ENCODE peak calls at places on chromosome 15, in ten cellular contexts. U, Q, E, V, G, X, Z, F, K and M are unnamed samples.

GRCh38 chr15:96348112-96349027 is 17.9 kb downstream of the NR2F2 start:
- DNase-seq in Q (no peak), K (no peak), V (no peak), G (no peak), Z (no peak), U (no peak), F (no peak), E (no peak), X (no peak), M (no peak)

GRCh38 chr15:56963719-56964118 is 45.3 kb downstream of the TCF12 start:
- DNase-seq in F (no peak), V (no peak), Z (no peak), X (no peak), G (no peak), U (no peak), E (no peak), K (no peak), Q (no peak), M (no peak)

GRCh38 chr15:31077981-31078380 is 23.5 kb downstream of the TRPM1 start:
- DNase-seq in E (no peak), K (no peak), X (no peak), Z (no peak), Q (no peak), G (no peak), V (no peak), U (no peak), F (no peak), M (no peak)

GRCh38 chr15:42057744-42058646 is 36.4 kb downstream of the PLA2G4D start:
- DNase-seq in G (no peak), F (no peak), Q (no peak), K (no peak), Z (peak), U (no peak), E (no peak), X (no peak), V (peak), M (no peak)

GRCh38 chr15:77352932-77353331 is 67.0 kb downstream of the PEAK1 start:
- DNase-seq in F (no peak), G (no peak), Q (no peak), Z (no peak), U (no peak), V (no peak), E (no peak), X (peak), K (no peak), M (no peak)

GRCh38 chr15:31278056-31278445 is 48.6 kb upstream of the KLF13 start:
- DNase-seq in V (peak), F (peak), K (no peak), Q (no peak), U (no peak), E (no peak), G (no peak), X (no peak), Z (peak), M (peak)

GRCh38 chr15:40249477-40250303 is 10.8 kb downstream of the PAK6 start:
- DNase-seq in K (no peak), Z (peak), X (peak), F (no peak), U (no peak), G (no peak), V (no peak), E (no peak), Q (no peak), M (peak)

GRCh38 chr15:70589221-70589620 is 174.1 kb downstream of the UACA start:
- DNase-seq in X (peak), Z (no peak), F (no peak), Q (no peak), U (no peak), G (no peak), K (no peak), V (peak), E (no peak), M (no peak)

GRCh38 chr15:96209285-96209735 is 121.2 kb upstream of the NR2F2 start:
- DNase-seq in Q (no peak), K (no peak), Z (no peak), F (peak), V (no peak), U (no peak), E (no peak), G (no peak), X (no peak), M (no peak)

GRCh38 chr15:99251436-99251821 is at the start of gene LRRC28:
- DNase-seq in V (no peak), Z (no peak), E (no peak), Q (no peak), U (no peak), X (no peak), K (no peak), F (no peak), G (no peak), M (no peak)
- TF ChIP-seq POLR2A in V (peak), Z (no peak), E (peak), Q (peak), U (peak), X (no peak), K (no peak), F (no peak), G (peak), M (no peak)

GRCh38 chr15:24954783-24955548 is at the start of the genes SNRPN and SNURF:
- DNase-seq in Z (peak), F (peak), G (peak), K (no peak), X (peak), U (peak), Q (peak), E (no peak), V (no peak), M (peak)

GRCh38 chr15:24961967-24962366 is 7.2 kb downstream of the SNRPN start:
- DNase-seq in F (no peak), V (no peak), K (no peak), U (no peak), G (no peak), X (no peak), Q (no peak), Z (no peak), E (no peak), M (no peak)

GRCh38 chr15:24955549-24955929 is 752 bp downstream of the SNRPN start:
- DNase-seq in U (peak), X (no peak), Q (peak), K (no peak), V (no peak), G (peak), E (no peak), F (no peak), Z (no peak), M (peak)

GRCh38 chr15:24957691-24958090 is 2.9 kb downstream of the SNRPN start:
- DNase-seq in F (no peak), Z (no peak), U (no peak), E (no peak), K (no peak), Q (no peak), X (no peak), V (no peak), G (no peak), M (no peak)

DNA sequence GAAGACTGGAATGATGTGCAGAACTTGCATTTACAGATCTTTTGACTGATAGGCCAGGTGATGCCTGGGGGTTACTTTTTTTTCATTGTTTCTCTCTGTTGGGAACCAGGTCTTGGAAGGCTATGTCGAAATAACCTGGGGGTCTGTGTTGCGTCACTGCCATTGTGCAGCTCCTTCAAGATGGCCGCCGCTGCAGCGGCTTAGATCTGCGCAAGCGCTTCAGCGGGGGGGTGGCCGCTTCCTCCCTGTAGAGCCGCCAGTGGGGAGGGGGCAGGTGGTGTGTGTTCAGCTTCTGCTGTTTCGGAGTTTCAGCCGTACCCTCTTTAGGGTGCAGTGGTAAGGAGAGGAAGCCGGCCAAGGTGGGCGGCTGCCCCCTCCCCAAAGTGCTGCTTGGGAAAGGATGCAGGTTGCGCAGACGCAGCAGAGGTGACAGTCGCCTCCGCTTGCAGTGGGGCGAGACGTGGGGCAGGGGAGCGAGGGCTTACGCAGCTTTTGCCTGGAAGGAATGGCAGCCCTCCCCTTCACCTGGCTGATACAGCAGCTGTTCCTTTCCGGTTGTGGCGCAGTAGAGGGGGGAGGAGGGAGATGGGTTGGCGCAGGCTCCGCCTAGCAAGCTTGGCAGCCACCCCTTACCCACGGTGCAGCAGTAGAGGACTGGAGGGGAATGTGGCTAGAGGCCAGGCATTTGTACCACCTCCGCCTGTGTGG is 1.5 kb downstream of the SNRPN start:
- DNase-seq in V (no peak), E (no peak), Q (peak), Z (peak), F (peak), G (peak), K (peak), X (peak), U (peak), M (peak)
- TF ChIP-seq POLR2A in V (peak), E (no peak), Q (peak), Z (no peak), F (no peak), G (peak), K (no peak), X (no peak), U (no peak), M (no peak)

GRCh38 chr15:72235298-72235697 is 4.3 kb upstream of the PKM start:
- DNase-seq in E (no peak), Q (no peak), F (no peak), Z (no peak), X (no peak), K (peak), G (no peak), U (no peak), V (no peak), M (no peak)

GRCh38 chr15:72238586-72238985 is 7.6 kb upstream of the PKM start:
- DNase-seq in F (no peak), G (no peak), Z (no peak), E (no peak), U (no peak), Q (no peak), V (no peak), X (no peak), K (no peak), M (no peak)

GRCh38 chr15:72239652-72240051 is 8.7 kb upstream of the PKM start:
- DNase-seq in K (no peak), X (no peak), G (no peak), U (no peak), F (no peak), Q (no peak), V (no peak), E (no peak), Z (no peak), M (no peak)

GRCh38 chr15:72236381-72237285 is 5.6 kb upstream of the PKM start:
- DNase-seq in K (peak), G (no peak), X (peak), U (no peak), V (no peak), E (no peak), F (no peak), Q (no peak), Z (no peak), M (no peak)

DNA sequence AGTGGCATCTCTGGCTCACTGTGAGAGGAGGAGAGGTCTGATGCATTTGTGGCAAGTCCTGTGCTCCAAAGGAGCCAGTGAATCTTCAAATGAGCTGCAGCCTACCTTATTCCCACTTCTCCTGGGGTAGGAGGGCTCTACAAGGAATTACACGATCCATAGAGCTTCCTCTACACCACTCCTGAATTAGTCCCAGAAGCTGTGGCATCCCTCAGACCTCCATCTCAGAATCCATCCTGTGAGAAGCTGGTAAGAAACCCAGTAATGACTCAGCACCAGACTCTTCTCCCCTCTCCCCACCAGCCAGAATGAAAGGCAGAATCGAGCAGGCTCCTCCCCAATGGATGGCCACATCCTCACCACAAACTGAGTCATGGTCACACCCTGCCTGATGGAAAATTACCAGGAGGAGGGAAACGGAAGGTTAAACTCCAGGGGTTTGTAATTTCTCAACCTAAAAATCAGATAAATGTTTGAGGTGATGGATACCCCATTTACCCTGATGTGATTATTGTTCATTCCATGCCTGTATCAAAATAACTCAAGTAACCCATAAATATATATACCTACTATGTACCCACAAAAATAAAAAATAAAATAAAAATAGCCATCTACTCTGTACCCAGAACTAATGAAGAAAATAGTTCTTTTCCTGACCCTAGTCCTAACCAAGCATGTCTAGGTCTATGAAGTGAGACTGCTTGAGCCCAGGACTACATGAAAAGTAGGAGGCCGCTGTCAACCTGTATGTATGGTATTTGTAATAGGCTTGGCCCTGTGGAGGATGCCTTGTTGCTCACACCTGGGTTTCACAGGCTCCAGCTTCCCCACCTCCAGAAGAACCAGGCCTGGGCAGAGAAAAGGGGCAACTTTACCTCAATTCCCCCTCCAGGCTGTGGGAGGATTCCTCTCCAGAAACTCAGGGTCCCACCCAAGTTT is 6.6 kb upstream of the PKM start:
- DNase-seq in X (peak), Z (peak), G (peak), K (peak), U (peak), F (peak), Q (no peak), E (peak), V (no peak), M (no peak)
- TF ChIP-seq POLR2A in X (peak), Z (no peak), G (peak), K (peak), U (no peak), F (no peak), Q (no peak), E (peak), V (peak), M (no peak)

DNA sequence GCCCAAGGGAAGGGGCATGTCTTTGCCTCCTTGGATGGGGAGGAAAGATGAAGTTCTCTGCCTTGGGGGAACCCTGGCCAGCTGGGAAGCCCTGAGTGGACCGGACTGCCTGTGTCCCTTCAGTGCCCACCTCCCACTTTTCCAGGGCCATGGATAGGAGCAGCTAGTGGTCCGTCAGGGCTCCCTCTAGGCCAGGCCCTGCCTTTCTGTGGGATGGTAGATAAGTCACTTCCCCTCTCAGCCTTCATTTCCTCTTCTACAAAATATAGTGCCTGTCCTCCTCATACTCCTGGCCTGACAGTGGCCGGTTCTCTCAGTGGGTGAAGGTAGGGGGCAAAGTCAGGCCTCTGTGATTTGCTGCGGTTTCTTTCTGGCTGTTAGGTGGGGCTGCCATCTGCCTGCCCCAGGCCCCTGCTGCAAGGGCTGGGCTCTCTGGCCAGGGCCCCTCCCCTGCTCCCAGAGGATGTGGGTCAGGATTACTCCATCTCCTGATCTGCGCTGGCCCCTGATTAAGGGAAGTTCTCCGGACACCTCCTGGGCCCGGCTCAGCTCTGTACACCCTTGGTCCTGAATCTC is 1.4 kb downstream of the PLEKHO2 start:
- DNase-seq in G (no peak), U (peak), X (peak), Z (peak), K (peak), V (no peak), E (no peak), F (no peak), Q (no peak), M (peak)
- TF ChIP-seq POLR2A in G (peak), U (no peak), X (peak), Z (no peak), K (no peak), V (peak), E (no peak), F (no peak), Q (no peak), M (no peak)